ENCODE peak calls at places on chromosomes 13 and 19, in six cellular contexts. N is H1, I is K562, V is NT2/D1, P is HCT116, H is SK-N-SH. E is an unnamed sample.

GRCh38 chr13:28622286-28622685 is 36.6 kb upstream of the POMP start:
- DNase-seq in N (no peak), I (no peak), V (no peak), P (no peak), H (no peak), E (no peak)

GRCh38 chr19:7734220-7735203 is 2.6 kb upstream of the CLEC4G start:
- DNase-seq in N (no peak), I (no peak), V (no peak), P (no peak), H (no peak), E (no peak)

GRCh38 chr13:27643334-27644158 is 21.9 kb downstream of the POLR1D start:
- DNase-seq in N (no peak), I (no peak), V (no peak), P (no peak), H (no peak), E (no peak)

GRCh38 chr19:40807147-40808020 is 8.4 kb downstream of the EGLN2 start:
- DNase-seq in N (no peak), I (peak; percentile 37), V (no peak), P (no peak), H (no peak), E (peak; percentile 49)

GRCh38 chr13:113283904-113284303 is 13.1 kb upstream of the LAMP1 start:
- DNase-seq in N (no peak), I (no peak), V (no peak), P (no peak), H (no peak), E (no peak)

GRCh38 chr19:36112678-36113077 is 1.7 kb downstream of the OVOL3 start:
- DNase-seq in N (no peak), I (no peak), V (no peak), P (no peak), H (no peak), E (no peak)

GRCh38 chr13:46160474-46161066 is 21.4 kb downstream of the LCP1 start:
- DNase-seq in N (no peak), I (peak; percentile 24), V (peak; percentile 40), P (peak; percentile 48), H (peak; percentile 75), E (peak; percentile 58)

GRCh38 chr13:84191199-84191598 is 308.9 kb upstream of the SLITRK1 start:
- DNase-seq in N (no peak), I (no peak), V (no peak), P (no peak), H (no peak), E (no peak)

GRCh38 chr19:35268546-35269424 is at the start of gene USF2:
- DNase-seq in N (no peak), I (peak; percentile 81), V (no peak), P (peak; percentile 26), H (peak; percentile 89), E (peak; percentile 72)

GRCh38 chr13:90534617-90535340 is 812.7 kb upstream of the MIR17HG start:
- DNase-seq in N (no peak), I (no peak), V (no peak), P (no peak), H (no peak), E (no peak)

GRCh38 chr19:15466851-15467733 is 2.7 kb upstream of the RASAL3 start:
- DNase-seq in N (no peak), I (no peak), V (no peak), P (no peak), H (no peak), E (no peak)

GRCh38 chr19:42081584-42082258 is 5.8 kb downstream of the ZNF574 start:
- DNase-seq in N (no peak), I (no peak), V (no peak), P (no peak), H (peak; percentile 57), E (peak; percentile 57)

GRCh38 chr19:48745208-48745995 is 1.3 kb downstream of the IZUMO1 start:
- DNase-seq in N (no peak), I (peak; percentile 63), V (no peak), P (no peak), H (peak; percentile 78), E (peak; percentile 51)

GRCh38 chr19:55255618-55256423 is 3.0 kb downstream of the PPP6R1 start:
- DNase-seq in N (no peak), I (peak; percentile 51), V (no peak), P (no peak), H (no peak), E (peak; percentile 47)

GRCh38 chr19:1856345-1856697 is 7.1 kb downstream of the KLF16 start:
- DNase-seq in N (no peak), I (no peak), V (no peak), P (no peak), H (no peak), E (no peak)

GRCh38 chr13:44726214-44726613 is 150.1 kb upstream of the TSC22D1 start:
- DNase-seq in N (no peak), I (no peak), V (no peak), P (no peak), H (no peak), E (no peak)

GRCh38 chr19:55208880-55209429 is 346 bp downstream of the PTPRH start:
- DNase-seq in N (no peak), I (no peak), V (no peak), P (no peak), H (no peak), E (no peak)

GRCh38 chr13:113652404-113653263 is 5.4 kb downstream of the ATP4B start:
- DNase-seq in N (no peak), I (no peak), V (no peak), P (no peak), H (no peak), E (no peak)

GRCh38 chr13:59269476-59269875 is 894.3 kb downstream of the DIAPH3 start:
- DNase-seq in N (no peak), I (no peak), V (no peak), P (no peak), H (no peak), E (no peak)

GRCh38 chr13:59261928-59262488 is 901.7 kb downstream of the DIAPH3 start:
- DNase-seq in N (no peak), I (no peak), V (no peak), P (no peak), H (no peak), E (peak; percentile 4)

GRCh38 chr13:59263531-59263930 is 900.2 kb downstream of the DIAPH3 start:
- DNase-seq in N (no peak), I (no peak), V (no peak), P (no peak), H (no peak), E (no peak)

GRCh38 chr13:59270327-59270726 is 893.4 kb downstream of the DIAPH3 start:
- DNase-seq in N (no peak), I (no peak), V (no peak), P (no peak), H (no peak), E (no peak)

GRCh38 chr13:59266478-59267063 is 897.2 kb downstream of the DIAPH3 start:
- DNase-seq in N (no peak), I (no peak), V (no peak), P (no peak), H (no peak), E (no peak)
- TF ChIP-seq YY1 in N (no peak), I (no peak), V (no peak), P (no peak), H (no peak), E (no peak)

GRCh38 chr13:99376924-99377323 is 69.7 kb upstream of the GPR183 start:
- DNase-seq in N (no peak), I (no peak), V (no peak), P (no peak), H (no peak), E (no peak)

GRCh38 chr13:99376132-99376531 is 68.9 kb upstream of the GPR183 start:
- DNase-seq in N (no peak), I (no peak), V (no peak), P (no peak), H (no peak), E (no peak)

GRCh38 chr13:99374994-99375805 is 68.0 kb upstream of the GPR183 start:
- DNase-seq in N (no peak), I (no peak), V (no peak), P (no peak), H (no peak), E (no peak)

GRCh38 chr13:99374169-99374991 is 67.2 kb upstream of the GPR183 start:
- DNase-seq in N (no peak), I (no peak), V (no peak), P (no peak), H (no peak), E (no peak)

DNA sequence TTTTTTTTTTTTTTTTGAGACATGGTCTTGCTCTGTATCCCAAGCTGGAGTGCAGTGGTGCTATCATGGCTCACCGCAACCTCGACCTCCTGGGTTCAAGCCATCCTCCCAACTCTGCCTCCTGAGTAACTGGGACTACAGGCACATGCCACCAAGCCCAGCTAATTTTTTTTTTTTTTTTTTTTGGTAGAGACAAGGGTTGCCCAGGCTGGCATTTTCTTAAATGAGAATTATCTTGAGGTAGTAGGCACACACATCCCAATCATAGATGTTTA is 68.5 kb upstream of the GPR183 start:
- DNase-seq in N (no peak), I (no peak), V (no peak), P (no peak), H (no peak), E (no peak)
- TF ChIP-seq YY1 in N (no peak), I (no peak), V (no peak), P (no peak), H (no peak), E (no peak)

GRCh38 chr13:112042496-112042895 is 24.5 kb upstream of the SOX1 start:
- DNase-seq in N (no peak), I (no peak), V (peak; percentile 72), P (no peak), H (no peak), E (no peak)
- TF ChIP-seq YY1 in N (no peak), I (no peak), V (no peak), P (no peak), H (no peak), E (no peak)

DNA sequence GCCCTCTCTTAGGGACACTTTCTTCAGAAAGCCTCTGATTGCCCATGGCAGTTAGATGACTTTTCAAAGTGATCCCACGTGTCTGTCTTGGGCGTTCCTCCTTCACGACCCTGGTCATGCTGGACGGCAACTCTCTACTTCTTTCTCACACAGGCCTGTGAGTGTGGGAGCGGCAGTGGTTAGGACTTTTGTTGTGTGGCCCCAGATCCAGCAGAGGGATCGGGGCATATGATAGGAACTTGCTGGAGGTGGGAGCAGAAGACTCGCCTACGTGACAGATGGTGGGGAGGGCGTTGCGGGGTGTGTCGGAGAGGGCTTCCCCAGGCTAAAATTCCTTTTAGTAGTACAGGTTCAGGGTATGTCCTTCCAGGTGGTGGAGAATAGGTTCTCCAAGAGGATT is 289.5 kb upstream of the MAB21L1 start:
- DNase-seq in N (no peak), I (no peak), V (no peak), P (no peak), H (no peak), E (no peak)
- TF ChIP-seq YY1 in N (no peak), I (no peak), V (no peak), P (no peak), H (no peak), E (no peak)

E was measured in HepG2.